ENCODE peak calls at places on chromosomes 6 and 20, in eight cellular contexts. C, R, J, K, S, E, V and G are unnamed samples.

GRCh38 chr20:56580226-56580625 is 47.2 kb downstream of the FAM209B start:
- DNase-seq in J (no peak), R (no peak), C (no peak), K (no peak), E (no peak), V (no peak), S (no peak), G (no peak)

GRCh38 chr6:91434135-91434534 is 847.3 kb upstream of the MAP3K7 start:
- DNase-seq in J (peak; percentile 42), E (no peak), R (no peak), S (no peak), C (no peak), K (no peak), V (no peak), G (no peak)

GRCh38 chr6:63346217-63346834 is 26.5 kb upstream of the LGSN start:
- DNase-seq in C (no peak), J (no peak), V (no peak), R (no peak), K (no peak), S (no peak), E (no peak), G (no peak)

GRCh38 chr20:47973519-47974233 is 188.4 kb upstream of the SULF2 start:
- DNase-seq in R (no peak), E (no peak), C (peak; percentile 57), K (no peak), J (no peak), S (no peak), V (peak; percentile 70), G (peak; percentile 81)

GRCh38 chr6:137389150-137389664 is 105.0 kb downstream of the OLIG3 start:
- DNase-seq in S (no peak), C (no peak), R (peak; percentile 87), V (no peak), J (no peak), E (no peak), K (peak; percentile 58), G (no peak)

GRCh38 chr6:114564302-114564933 is 221.6 kb upstream of the HS3ST5 start:
- DNase-seq in K (no peak), V (no peak), C (no peak), E (no peak), J (no peak), R (no peak), S (no peak), G (no peak)

GRCh38 chr20:44034965-44035635 is 120.4 kb downstream of the TOX2 start:
- DNase-seq in K (no peak), V (no peak), E (no peak), C (no peak), R (no peak), J (no peak), S (no peak), G (no peak)

GRCh38 chr6:45470131-45470738 is 92.5 kb upstream of the SUPT3H start:
- DNase-seq in E (no peak), C (no peak), J (no peak), K (no peak), S (no peak), R (no peak), V (no peak), G (no peak)